ENCODE peak calls at places on chromosomes 5 and 9, in four cellular contexts. Z is heart right ventricle, T is kidney, K is heart left ventricle. X is an unnamed sample. For H3K36me3, the result is how much of the 10 kb centered on the place peaks cover.

GRCh38 chr9:128555180-128555721 is 2.9 kb downstream of the SPTAN1 start:
- DNase-seq in Z (no peak), T (no peak), K (no peak), X (no peak)

GRCh38 chr5:87949665-87950640 is 318.7 kb downstream of the TMEM161B start:
- DNase-seq in Z (no peak), T (no peak), K (no peak), X (no peak)

GRCh38 chr9:99255651-99256050 is 33.6 kb downstream of the SEC61B start:
- DNase-seq in Z (no peak), T (no peak), K (no peak), X (no peak)

GRCh38 chr5:128084228-128085167 is 932 bp downstream of the SLC12A2 start:
- DNase-seq in Z (peak), T (peak), K (peak), X (peak)

GRCh38 chr5:154311362-154311761 is 120.8 kb downstream of the GALNT10 start:
- DNase-seq in Z (no peak), T (no peak), K (no peak), X (no peak)

GRCh38 chr5:115898656-115899055 is 56.9 kb downstream of the AP3S1 start:
- DNase-seq in Z (no peak), T (no peak), K (no peak), X (no peak)

GRCh38 chr9:112728401-112728800 is 10.5 kb upstream of the INIP start:
- DNase-seq in Z (no peak), T (no peak), K (no peak), X (no peak)

GRCh38 chr9:136100700-136101614 is 5.9 kb upstream of the NACC2 start:
- DNase-seq in Z (no peak), T (no peak), K (no peak), X (no peak)

GRCh38 chr5:171893290-171893890 is 107.8 kb downstream of the SMIM23 start:
- DNase-seq in Z (no peak), T (no peak), K (no peak), X (no peak)

GRCh38 chr5:306011-306805 is 15.3 kb upstream of the AHRR start:
- DNase-seq in Z (no peak), T (no peak), K (no peak), X (peak)
- H3K36me3 ChIP-seq in Z (under half), T (under half), K (under half), X (under half)

DNA sequence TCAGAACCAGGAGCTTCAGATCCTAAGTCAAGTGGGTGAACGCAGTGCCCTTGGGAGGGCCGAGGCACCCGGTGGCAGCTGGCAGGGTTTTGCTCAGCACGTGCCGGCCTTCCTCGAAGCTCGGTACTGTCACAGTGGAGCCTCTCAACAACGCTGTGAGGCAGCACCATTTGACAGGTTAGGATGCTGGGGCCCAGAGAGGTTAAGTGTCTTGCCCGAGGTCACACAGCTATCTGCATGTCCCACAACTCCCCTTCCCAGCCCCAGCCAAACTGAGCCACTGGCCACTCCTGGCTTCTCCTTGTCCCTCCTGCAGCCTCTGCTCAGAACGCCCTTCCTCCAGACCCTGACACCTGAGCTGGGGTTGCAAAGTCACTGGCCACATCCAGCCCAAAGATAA is 43.7 kb upstream of the RPL26L1 start:
- DNase-seq in Z (no peak), T (no peak), K (no peak), X (no peak)
- H3K36me3 ChIP-seq in Z (under half), T (under half), K (under half), X (under half)

DNA sequence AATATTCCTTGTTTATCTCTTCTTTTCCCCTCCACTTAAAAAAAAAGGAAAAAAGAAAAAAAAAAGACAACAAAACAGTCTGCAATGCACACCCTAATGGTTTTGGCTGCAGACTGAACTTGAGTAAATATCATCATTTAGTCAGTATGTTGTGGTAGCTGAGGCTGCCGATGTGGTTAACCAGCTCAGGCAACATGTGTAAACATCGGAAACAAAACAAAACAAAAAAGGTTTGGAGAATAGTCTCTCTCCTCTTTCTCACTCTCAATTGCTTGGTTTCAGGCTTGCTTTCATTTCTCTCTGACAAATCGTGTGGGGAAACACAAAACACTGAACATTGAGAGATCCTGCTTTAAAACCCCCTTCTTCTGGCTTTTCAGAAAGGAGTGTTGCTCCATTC is 453.4 kb downstream of the BNC2 start:
- DNase-seq in Z (no peak), T (no peak), K (no peak), X (no peak)
- H3K36me3 ChIP-seq in Z (under half), T (under half), K (under half), X (under half)

GRCh38 chr5:92177926-92178487 is 794.9 kb upstream of the ARRDC3 start:
- DNase-seq in Z (no peak), T (no peak), K (no peak), X (no peak)
- H3K36me3 ChIP-seq in Z (under half), T (under half), K (under half), X (under half)

GRCh38 chr5:146463446-146463845 is 16.3 kb downstream of the TCERG1 start:
- DNase-seq in Z (no peak), T (no peak), K (no peak), X (no peak)

GRCh38 chr5:146461319-146461718 is 14.2 kb downstream of the TCERG1 start:
- DNase-seq in Z (no peak), T (no peak), K (no peak), X (no peak)

GRCh38 chr5:146467729-146468128 is 20.6 kb downstream of the TCERG1 start:
- DNase-seq in Z (no peak), T (no peak), K (no peak), X (no peak)

GRCh38 chr5:146466521-146467349 is 19.6 kb downstream of the TCERG1 start:
- DNase-seq in Z (no peak), T (no peak), K (no peak), X (no peak)
- H3K36me3 ChIP-seq in Z (under half), T (under half), K (under half), X (under half)

GRCh38 chr5:124650960-124651662 is 95.3 kb downstream of the ZNF608 start:
- DNase-seq in Z (peak), T (no peak), K (no peak), X (no peak)
- H3K36me3 ChIP-seq in Z (under half), T (under half), K (under half), X (under half)

X was measured in testis.